ENCODE peak calls at places on chromosomes 7 and 10, in four cellular contexts. One of them, this sample, is unnamed.

GRCh38 chr7:14888904-14889482 is 13.6 kb downstream of the DGKB start:
- DNase-seq in spleen: no peak
- DNase-seq in SJSA1: no peak
- DNase-seq in small intestine: no peak
- DNase-seq in this sample: no peak

GRCh38 chr7:30778246-30779025 is 7.2 kb downstream of the MINDY4 start:
- DNase-seq in spleen: no peak
- DNase-seq in SJSA1: no peak
- DNase-seq in small intestine: no peak
- DNase-seq in this sample: no peak

GRCh38 chr10:121988361-121989324 is at the start of gene TACC2:
- DNase-seq in small intestine: no peak
- DNase-seq in spleen: no peak
- DNase-seq in SJSA1: no peak
- DNase-seq in this sample: no peak

GRCh38 chr10:74786126-74786525 is 40.3 kb upstream of the KAT6B start:
- DNase-seq in SJSA1: no peak
- DNase-seq in small intestine: no peak
- DNase-seq in spleen: no peak
- DNase-seq in this sample: no peak

GRCh38 chr10:23190872-23191763 is 994 bp upstream of the PTF1A start:
- DNase-seq in SJSA1: no peak
- DNase-seq in spleen: no peak
- DNase-seq in small intestine: no peak
- DNase-seq in this sample: no peak

GRCh38 chr7:69871213-69871885 is 273.1 kb downstream of the AUTS2 start:
- DNase-seq in small intestine: no peak
- DNase-seq in SJSA1: no peak
- DNase-seq in spleen: no peak
- DNase-seq in this sample: no peak

GRCh38 chr10:3692331-3692860 is 92.6 kb downstream of the KLF6 start:
- DNase-seq in small intestine: peak; percentile 35
- DNase-seq in spleen: no peak
- DNase-seq in SJSA1: no peak
- DNase-seq in this sample: no peak

GRCh38 chr7:124667312-124667711 is 98.3 kb downstream of the GPR37 start:
- DNase-seq in spleen: no peak
- DNase-seq in small intestine: no peak
- DNase-seq in SJSA1: no peak
- DNase-seq in this sample: no peak

GRCh38 chr10:47021850-47022249 is 110.6 kb downstream of the PTPN20 start:
- DNase-seq in SJSA1: peak; percentile 35
- DNase-seq in spleen: peak; percentile 34
- DNase-seq in small intestine: no peak
- DNase-seq in this sample: no peak

GRCh38 chr10:47413531-47414226 is 29.6 kb upstream of the ZNF488 start:
- DNase-seq in spleen: peak; percentile 59
- DNase-seq in small intestine: no peak
- DNase-seq in SJSA1: no peak
- DNase-seq in this sample: no peak

GRCh38 chr7:88927-89921 is 103.1 kb upstream of the FAM20C start:
- DNase-seq in small intestine: no peak
- DNase-seq in SJSA1: peak; percentile 86
- DNase-seq in spleen: no peak
- DNase-seq in this sample: peak; percentile 76

GRCh38 chr10:62958980-62959379 is 142.8 kb upstream of the EGR2 start:
- DNase-seq in spleen: no peak
- DNase-seq in SJSA1: no peak
- DNase-seq in small intestine: no peak
- DNase-seq in this sample: no peak

GRCh38 chr7:94511763-94512162 is 2.2 kb downstream of the CASD1 start:
- DNase-seq in spleen: no peak
- DNase-seq in SJSA1: no peak
- DNase-seq in small intestine: no peak
- DNase-seq in this sample: no peak

GRCh38 chr10:112236486-112236885 is 46.7 kb upstream of the TECTB start:
- DNase-seq in small intestine: no peak
- DNase-seq in spleen: no peak
- DNase-seq in SJSA1: no peak
- DNase-seq in this sample: no peak

GRCh38 chr7:85102813-85103350 is 84.0 kb downstream of the SEMA3D start:
- DNase-seq in SJSA1: no peak
- DNase-seq in small intestine: no peak
- DNase-seq in spleen: no peak
- DNase-seq in this sample: no peak

GRCh38 chr7:94632338-94633024 is 23.5 kb downstream of the SGCE start:
- DNase-seq in SJSA1: no peak
- DNase-seq in small intestine: no peak
- DNase-seq in spleen: no peak
- DNase-seq in this sample: no peak

GRCh38 chr10:11715815-11716494 is 26.2 kb upstream of the ECHDC3 start:
- DNase-seq in small intestine: peak; percentile 79
- DNase-seq in SJSA1: no peak
- DNase-seq in spleen: no peak
- DNase-seq in this sample: no peak

GRCh38 chr7:28144266-28144665 is 36.3 kb downstream of the JAZF1 start:
- DNase-seq in spleen: no peak
- DNase-seq in small intestine: no peak
- DNase-seq in SJSA1: no peak
- DNase-seq in this sample: no peak

GRCh38 chr10:122279725-122280141 is 8.6 kb downstream of the BTBD16 start:
- DNase-seq in SJSA1: peak; percentile 38
- DNase-seq in spleen: no peak
- DNase-seq in small intestine: peak; percentile 28
- DNase-seq in this sample: no peak

GRCh38 chr10:84328303-84329093 is at the start of gene CCSER2:
- DNase-seq in small intestine: peak; percentile 94
- DNase-seq in SJSA1: peak; percentile 98
- DNase-seq in spleen: peak; percentile 99
- DNase-seq in this sample: peak; percentile 99

GRCh38 chr7:129896568-129897382 is 56.0 kb downstream of the UBE2H start:
- DNase-seq in small intestine: no peak
- DNase-seq in spleen: no peak
- DNase-seq in SJSA1: no peak
- DNase-seq in this sample: no peak

GRCh38 chr7:128863433-128863989 is 855 bp downstream of the ATP6V1F start:
- DNase-seq in spleen: no peak
- DNase-seq in SJSA1: peak; percentile 75
- DNase-seq in small intestine: peak; percentile 65
- DNase-seq in this sample: no peak

GRCh38 chr10:58335306-58336005 is 650 bp downstream of the UBE2D1 start:
- DNase-seq in SJSA1: no peak
- DNase-seq in small intestine: peak; percentile 37
- DNase-seq in spleen: no peak
- DNase-seq in this sample: peak; percentile 32

GRCh38 chr7:1691096-1691495 is 21.0 kb downstream of the ELFN1 start:
- DNase-seq in small intestine: no peak
- DNase-seq in spleen: peak; percentile 29
- DNase-seq in SJSA1: peak; percentile 29
- DNase-seq in this sample: no peak

GRCh38 chr7:99975782-99976521 is at the start of gene AZGP1:
- DNase-seq in spleen: no peak
- DNase-seq in SJSA1: no peak
- DNase-seq in small intestine: peak; percentile 95
- DNase-seq in this sample: no peak

GRCh38 chr7:24135003-24135817 is 148.8 kb upstream of the NPY start:
- DNase-seq in spleen: no peak
- DNase-seq in SJSA1: no peak
- DNase-seq in small intestine: peak; percentile 93
- DNase-seq in this sample: no peak

GRCh38 chr10:125057158-125058001 is 103.0 kb downstream of the CTBP2 start:
- DNase-seq in spleen: peak; percentile 74
- DNase-seq in small intestine: no peak
- DNase-seq in SJSA1: peak; percentile 80
- DNase-seq in this sample: peak; percentile 63

GRCh38 chr7:69062020-69062760 is 536.1 kb upstream of the AUTS2 start:
- DNase-seq in spleen: no peak
- DNase-seq in SJSA1: no peak
- DNase-seq in small intestine: no peak
- DNase-seq in this sample: no peak

GRCh38 chr7:123343611-123344010 is 143.8 kb upstream of the SLC13A1 start:
- DNase-seq in spleen: no peak
- DNase-seq in small intestine: no peak
- DNase-seq in SJSA1: no peak
- DNase-seq in this sample: no peak

GRCh38 chr7:18936265-18936664 is 181.2 kb downstream of the TWIST1 start:
- DNase-seq in small intestine: no peak
- DNase-seq in spleen: no peak
- DNase-seq in SJSA1: no peak
- DNase-seq in this sample: no peak

GRCh38 chr7:157715938-157716280 is 379.1 kb downstream of the DNAJB6 start:
- DNase-seq in small intestine: no peak
- DNase-seq in SJSA1: peak; percentile 22
- DNase-seq in spleen: no peak
- DNase-seq in this sample: no peak

GRCh38 chr7:157718303-157719007 is 381.7 kb downstream of the DNAJB6 start:
- DNase-seq in SJSA1: peak; percentile 36
- DNase-seq in small intestine: no peak
- DNase-seq in spleen: peak; percentile 64
- DNase-seq in this sample: no peak

GRCh38 chr7:157719008-157719682 is 382.3 kb downstream of the DNAJB6 start:
- DNase-seq in SJSA1: peak; percentile 39
- DNase-seq in spleen: peak; percentile 66
- DNase-seq in small intestine: no peak
- DNase-seq in this sample: no peak

GRCh38 chr7:157715071-157715937 is 378.5 kb downstream of the DNAJB6 start:
- DNase-seq in small intestine: no peak
- DNase-seq in SJSA1: peak; percentile 36
- DNase-seq in spleen: peak; percentile 65
- DNase-seq in this sample: no peak

GRCh38 chr7:157717211-157718174 is 380.7 kb downstream of the DNAJB6 start:
- DNase-seq in SJSA1: peak; percentile 33
- DNase-seq in spleen: peak; percentile 62
- DNase-seq in small intestine: no peak
- DNase-seq in this sample: no peak
- H3K9me3 ChIP-seq in SJSA1: peaks cover 10% of the 10 kb centered on the region
- H3K9me3 ChIP-seq in spleen: no peaks in the 10 kb centered on the region
- H3K9me3 ChIP-seq in small intestine: no peaks in the 10 kb centered on the region
- H3K9me3 ChIP-seq in this sample: no peaks in the 10 kb centered on the region

DNA sequence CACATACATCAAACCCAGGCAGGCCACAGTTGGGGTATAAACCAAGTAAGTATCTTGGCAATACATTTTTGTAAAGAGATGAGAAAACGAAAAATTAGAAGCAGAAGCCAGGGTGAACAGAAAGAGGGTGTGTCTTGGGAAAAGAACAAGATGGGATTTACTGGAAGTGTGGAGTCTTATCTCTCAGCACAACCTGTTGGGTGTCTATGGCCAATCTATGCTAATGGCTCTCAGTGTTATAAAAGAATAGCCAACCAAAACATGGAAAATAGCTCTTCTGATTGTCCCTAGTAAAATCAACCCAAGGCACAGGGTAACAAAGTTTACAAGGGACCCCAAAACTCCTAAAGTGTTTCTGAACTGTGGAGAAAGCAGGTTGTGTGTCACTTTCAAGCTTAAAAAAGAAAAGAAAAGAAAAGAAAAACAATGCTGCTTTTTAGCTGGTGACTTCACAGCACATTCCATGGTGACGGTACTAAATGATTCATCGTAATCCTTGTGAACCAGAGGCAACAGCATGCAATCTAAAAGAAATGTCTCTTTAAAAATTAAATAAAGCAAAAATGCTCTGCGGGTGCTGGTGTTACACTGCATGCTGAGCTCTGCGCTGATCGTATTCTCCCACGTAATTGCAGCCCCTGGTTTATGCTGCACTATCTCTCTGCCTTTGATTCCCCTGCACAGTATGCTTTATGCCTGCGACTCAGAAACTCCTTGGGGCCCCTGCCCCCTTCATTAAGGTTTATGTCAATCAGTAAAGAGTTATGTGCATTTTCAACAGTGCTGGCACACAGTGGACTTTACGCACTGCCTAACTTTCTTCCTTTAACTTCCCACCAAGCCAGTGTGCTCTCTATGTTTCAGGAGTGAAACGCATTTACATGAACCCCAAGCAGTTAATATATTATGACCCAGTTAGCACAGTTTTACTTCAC is 100.7 kb downstream of the C10orf90 start:
- DNase-seq in small intestine: no peak
- DNase-seq in SJSA1: no peak
- DNase-seq in spleen: no peak
- DNase-seq in this sample: no peak
- H3K27ac ChIP-seq in small intestine: no peak overlapping the region
- H3K27ac ChIP-seq in SJSA1: peak overlapping the region; percentile 67
- H3K27ac ChIP-seq in spleen: no peak overlapping the region
- H3K27ac ChIP-seq in this sample: no peak overlapping the region

GRCh38 chr7:158129037-158130022 is 458.3 kb downstream of the PTPRN2 start:
- DNase-seq in SJSA1: no peak
- DNase-seq in spleen: no peak
- DNase-seq in small intestine: no peak
- DNase-seq in this sample: no peak

GRCh38 chr7:158127241-158127640 is 460.4 kb downstream of the PTPRN2 start:
- DNase-seq in spleen: peak; percentile 66
- DNase-seq in small intestine: no peak
- DNase-seq in SJSA1: no peak
- DNase-seq in this sample: no peak

GRCh38 chr7:158128572-158128971 is 459.1 kb downstream of the PTPRN2 start:
- DNase-seq in SJSA1: no peak
- DNase-seq in spleen: no peak
- DNase-seq in small intestine: no peak
- DNase-seq in this sample: no peak

GRCh38 chr7:158133057-158133456 is 454.6 kb downstream of the PTPRN2 start:
- DNase-seq in spleen: peak; percentile 72
- DNase-seq in SJSA1: no peak
- DNase-seq in small intestine: no peak
- DNase-seq in this sample: no peak

DNA sequence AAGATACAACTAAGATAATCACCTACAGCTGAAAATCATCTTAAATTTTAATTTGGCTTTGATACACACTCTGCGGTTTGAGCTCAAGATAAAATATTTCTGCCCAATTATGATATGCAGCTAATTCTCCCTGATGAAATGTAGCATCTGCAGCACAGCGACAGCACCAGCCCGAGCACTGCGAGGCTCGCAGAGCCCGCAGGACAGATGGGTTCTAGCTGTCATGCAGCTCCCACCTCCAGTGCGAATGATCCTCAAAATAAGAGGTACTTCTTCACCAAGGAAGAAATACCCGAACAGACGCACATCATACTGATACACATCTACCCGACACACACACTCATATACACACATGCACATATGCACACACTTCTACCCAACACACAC is 457.6 kb downstream of the PTPRN2 start:
- DNase-seq in SJSA1: no peak
- DNase-seq in spleen: no peak
- DNase-seq in small intestine: no peak
- DNase-seq in this sample: no peak
- H3K9me3 ChIP-seq in SJSA1: peaks cover 23% of the 10 kb centered on the region
- H3K9me3 ChIP-seq in spleen: peaks cover 16% of the 10 kb centered on the region
- H3K9me3 ChIP-seq in small intestine: no peaks in the 10 kb centered on the region
- H3K9me3 ChIP-seq in this sample: no peaks in the 10 kb centered on the region

GRCh38 chr10:69874464-69874863 is 72.8 kb downstream of the COL13A1 start:
- DNase-seq in SJSA1: peak; percentile 69
- DNase-seq in spleen: no peak
- DNase-seq in small intestine: no peak
- DNase-seq in this sample: peak; percentile 12
- H3K27ac ChIP-seq in SJSA1: no peak overlapping the region
- H3K27ac ChIP-seq in spleen: no peak overlapping the region
- H3K27ac ChIP-seq in small intestine: no peak overlapping the region
- H3K27ac ChIP-seq in this sample: no peak overlapping the region

GRCh38 chr7:158030566-158030965 is 557.1 kb downstream of the PTPRN2 start:
- DNase-seq in spleen: peak; percentile 64
- DNase-seq in SJSA1: peak; percentile 25
- DNase-seq in small intestine: no peak
- DNase-seq in this sample: no peak
- H3K9me3 ChIP-seq in spleen: peaks cover 18% of the 10 kb centered on the region
- H3K9me3 ChIP-seq in SJSA1: peaks cover 14% of the 10 kb centered on the region
- H3K9me3 ChIP-seq in small intestine: peaks cover 1% of the 10 kb centered on the region
- H3K9me3 ChIP-seq in this sample: no peaks in the 10 kb centered on the region

This sample was measured in right cardiac atrium.